ENCODE peak calls at places on chromosomes 16 and 17, in nine cellular contexts. J, O, L, G, B, Z, Q, M and R are unnamed samples.

GRCh38 chr17:65959630-65960029 is 232.3 kb downstream of the CEP112 start:
- DNase-seq in O (no peak), B (no peak), L (no peak), M (no peak), Z (no peak), Q (no peak), G (no peak), J (no peak), R (no peak)

GRCh38 chr17:74994440-74994839 is 7.0 kb downstream of the CDR2L start:
- DNase-seq in Q (no peak), J (no peak), O (no peak), G (no peak), M (no peak), L (no peak), B (no peak), Z (no peak), R (no peak)

GRCh38 chr17:82931696-82932060 is 91.9 kb upstream of the ZNF750 start:
- DNase-seq in G (no peak), Q (peak; percentile 56), M (peak; percentile 65), L (peak; percentile 24), J (no peak), B (no peak), Z (no peak), O (peak; percentile 91), R (no peak)

GRCh38 chr16:81861915-81862314 is 82.8 kb downstream of the PLCG2 start:
- DNase-seq in O (no peak), J (no peak), Z (no peak), Q (no peak), B (no peak), M (no peak), L (no peak), G (no peak), R (no peak)

GRCh38 chr17:21094298-21094704 is 32.5 kb upstream of the DHRS7B start:
- DNase-seq in O (no peak), Z (no peak), G (no peak), M (no peak), Q (no peak), J (no peak), B (no peak), L (no peak), R (no peak)

GRCh38 chr16:23903001-23903414 is 67.2 kb downstream of the PRKCB start:
- DNase-seq in L (no peak), Q (no peak), G (no peak), Z (no peak), M (no peak), J (no peak), O (no peak), B (no peak), R (no peak)

GRCh38 chr17:45334701-45335677 is 18.2 kb upstream of the MAP3K14 start:
- DNase-seq in O (peak; percentile 34), M (peak; percentile 36), B (no peak), G (no peak), L (no peak), Q (no peak), J (no peak), Z (peak; percentile 57), R (no peak)

GRCh38 chr17:48625502-48626201 is 506 bp downstream of the HOXB9 start:
- DNase-seq in O (no peak), B (no peak), Z (no peak), J (peak; percentile 35), G (peak; percentile 84), L (peak; percentile 46), Q (peak; percentile 39), M (no peak), R (no peak)

GRCh38 chr17:19647697-19648474 is 665 bp upstream of the ALDH3A2 start:
- DNase-seq in M (peak; percentile 62), G (peak; percentile 63), O (peak; percentile 90), B (no peak), J (peak; percentile 45), Q (peak; percentile 62), Z (peak; percentile 90), L (peak; percentile 54), R (peak; percentile 79)

GRCh38 chr17:28507567-28508195 is 1.5 kb downstream of the FOXN1 start:
- DNase-seq in O (no peak), M (no peak), Q (no peak), J (peak; percentile 74), Z (no peak), B (no peak), L (no peak), G (no peak), R (no peak)

GRCh38 chr16:69482410-69482951 is 58.1 kb downstream of the CYB5B start:
- DNase-seq in L (peak; percentile 37), O (peak; percentile 74), J (peak; percentile 21), Z (peak; percentile 89), M (peak; percentile 64), G (no peak), B (no peak), Q (peak; percentile 15), R (no peak)

GRCh38 chr16:77323695-77324094 is 111.1 kb downstream of the ADAMTS18 start:
- DNase-seq in L (no peak), G (no peak), J (no peak), B (no peak), M (no peak), Z (no peak), O (no peak), Q (no peak), R (no peak)

GRCh38 chr16:12089492-12090161 is 113.1 kb downstream of the SNX29 start:
- DNase-seq in J (no peak), M (peak; percentile 36), Z (peak; percentile 77), G (no peak), Q (no peak), O (peak; percentile 67), B (no peak), L (peak; percentile 67), R (peak; percentile 39)

GRCh38 chr17:60989846-60990245 is 312.2 kb downstream of the BCAS3 start:
- DNase-seq in Q (no peak), O (no peak), M (no peak), Z (no peak), L (no peak), B (no peak), G (no peak), J (no peak), R (no peak)

GRCh38 chr17:55763856-55764255 is 13.0 kb downstream of the PCTP start:
- DNase-seq in L (no peak), B (no peak), O (no peak), Z (no peak), G (no peak), Q (no peak), M (no peak), J (no peak), R (no peak)

GRCh38 chr17:35716173-35716572 is 15.3 kb upstream of the RASL10B start:
- DNase-seq in O (no peak), Z (no peak), L (no peak), G (no peak), Q (no peak), M (no peak), J (no peak), B (no peak), R (no peak)

GRCh38 chr17:28030386-28030785 is 12.1 kb upstream of the NLK start:
- DNase-seq in Z (no peak), M (no peak), J (no peak), B (no peak), G (no peak), L (no peak), Q (peak; percentile 83), O (no peak), R (no peak)

GRCh38 chr16:19555938-19556778 is 655 bp downstream of the VPS35L start:
- DNase-seq in B (peak; percentile 77), M (no peak), Z (no peak), L (no peak), G (peak; percentile 41), J (no peak), Q (no peak), O (no peak), R (no peak)

GRCh38 chr17:79301469-79301868 is 226.8 kb downstream of the ENGASE start:
- DNase-seq in B (no peak), J (no peak), L (no peak), M (no peak), G (no peak), Q (no peak), Z (no peak), O (no peak), R (no peak)

GRCh38 chr17:17666111-17666714 is 15.0 kb upstream of the RAI1 start:
- DNase-seq in Z (no peak), O (no peak), G (no peak), B (no peak), L (peak; percentile 28), M (no peak), Q (no peak), J (no peak), R (no peak)
- TF ChIP-seq CTCF in Z (no peak), O (no peak), G (no peak), B (no peak), L (no peak), M (no peak), Q (no peak), J (no peak), R (peak; percentile 3)

DNA sequence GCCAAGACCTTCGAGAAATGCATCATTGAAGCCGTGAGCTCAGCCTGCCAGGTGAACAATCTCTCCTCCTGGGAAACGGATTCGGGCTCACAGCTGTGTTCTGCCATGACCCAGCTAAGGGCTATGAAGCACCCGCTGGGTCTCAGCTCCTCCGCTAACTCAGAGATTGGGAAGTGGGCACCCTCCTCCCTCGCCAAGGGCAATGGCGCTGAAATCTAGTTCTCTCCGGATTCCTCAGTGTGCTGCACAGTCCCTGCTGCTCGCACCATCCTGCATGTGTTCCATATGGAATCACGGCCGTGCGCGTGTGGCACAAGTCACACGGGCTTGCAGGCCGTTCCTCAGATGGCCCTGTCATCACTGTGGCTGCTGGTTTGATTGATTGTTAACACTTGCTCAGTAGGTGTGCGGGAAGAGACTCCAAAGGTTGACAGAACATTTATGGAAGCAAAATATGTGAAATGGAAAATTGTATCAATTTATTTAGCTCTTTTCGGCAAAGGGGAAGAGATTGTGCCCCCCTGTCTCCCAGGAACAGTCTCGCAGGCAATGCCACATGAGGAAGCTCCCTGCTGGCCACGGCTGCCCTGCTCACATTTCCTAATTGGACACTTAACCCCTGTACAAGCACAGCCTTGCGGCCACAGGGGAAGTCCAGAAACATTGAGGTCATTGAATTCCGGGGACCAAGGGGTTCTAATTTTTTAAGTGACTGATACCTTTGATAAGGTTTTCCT is 58.8 kb downstream of the RNF213 start:
- DNase-seq in M (no peak), O (no peak), J (no peak), G (no peak), B (no peak), Q (no peak), L (no peak), Z (peak; percentile 45), R (no peak)
- TF ChIP-seq POLR2A in M (no peak), O (no peak), J (no peak), G (no peak), B (no peak), Q (no peak), L (no peak), Z (no peak), R (no peak)

DNA sequence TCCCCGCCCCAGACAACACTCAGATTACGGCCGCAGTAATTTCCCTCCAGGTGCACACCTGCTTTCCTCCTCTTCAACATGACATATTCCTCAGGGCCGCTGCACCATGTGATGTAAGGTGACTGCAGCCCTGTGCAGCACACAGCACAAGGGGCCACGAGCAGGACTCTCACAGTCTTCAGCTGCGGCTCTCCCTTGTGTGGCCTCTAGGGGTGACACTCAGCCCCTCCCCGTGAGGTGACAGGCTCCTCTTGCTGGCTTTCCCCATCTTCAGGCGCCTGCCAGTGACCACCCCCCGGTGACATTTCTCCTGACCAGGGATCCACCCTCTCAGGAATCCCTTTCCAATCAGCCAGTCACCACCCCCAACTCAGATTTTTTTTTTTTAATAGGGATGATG is 31.3 kb upstream of the ABCC3 start:
- DNase-seq in Q (no peak), O (no peak), J (no peak), B (no peak), L (no peak), G (peak; percentile 68), M (no peak), Z (no peak), R (no peak)
- TF ChIP-seq CTCF in Q (no peak), O (no peak), J (no peak), B (peak; percentile 65), L (no peak), G (no peak), M (no peak), Z (peak; percentile 11), R (no peak)

GRCh38 chr17:31571124-31571892 is 179.8 kb downstream of the RAB11FIP4 start:
- DNase-seq in L (peak; percentile 74), Z (peak; percentile 87), J (peak; percentile 42), B (no peak), Q (peak; percentile 76), M (peak; percentile 67), G (no peak), O (peak; percentile 96), R (peak; percentile 69)
- TF ChIP-seq POLR2A in L (no peak), Z (no peak), J (no peak), B (no peak), Q (peak; percentile 39), M (no peak), G (no peak), O (no peak), R (no peak)